ENCODE peak calls at places on chromosomes 5 and 9, in four cellular contexts. R is H9, Z is H1, W is IMR-90. P is an unnamed sample.

GRCh38 chr5:107542428-107542827 is 128.3 kb downstream of the EFNA5 start:
- DNase-seq in W (peak), Z (no peak), R (no peak), P (no peak)

GRCh38 chr9:12797037-12797436 is 22.2 kb downstream of the LURAP1L start:
- DNase-seq in W (no peak), Z (no peak), R (no peak), P (no peak)

GRCh38 chr5:142782976-142783539 is 12.9 kb downstream of the ARHGAP26 start:
- DNase-seq in W (no peak), Z (no peak), R (no peak), P (no peak)

GRCh38 chr9:133505901-133506652 is 18.7 kb downstream of the MYMK start:
- DNase-seq in R (no peak), Z (no peak), W (peak), P (no peak)

GRCh38 chr9:18459958-18460584 is 13.9 kb upstream of the ADAMTSL1 start:
- DNase-seq in Z (no peak), W (peak), R (no peak), P (no peak)

GRCh38 chr9:100354121-100354800 is 1.5 kb upstream of the TEX10 start:
- DNase-seq in W (no peak), R (no peak), Z (no peak), P (peak)

GRCh38 chr5:137448868-137449267 is 50.3 kb downstream of the SPOCK1 start:
- DNase-seq in Z (no peak), W (no peak), R (no peak), P (peak)

GRCh38 chr9:92948632-92949031 is 1.3 kb downstream of the FGD3 start:
- DNase-seq in R (no peak), Z (no peak), W (no peak), P (no peak)

GRCh38 chr5:68086857-68087256 is 128.7 kb upstream of the PIK3R1 start:
- DNase-seq in W (peak), R (no peak), Z (no peak), P (no peak)

GRCh38 chr9:101387871-101388506 is 3.2 kb upstream of the BAAT start:
- DNase-seq in R (no peak), Z (no peak), W (peak), P (peak)

GRCh38 chr9:133768371-133768858 is 30.3 kb upstream of the SARDH start:
- DNase-seq in R (peak), W (no peak), Z (no peak), P (no peak)

GRCh38 chr5:180313677-180314076 is 21.8 kb upstream of the MAPK9 start:
- DNase-seq in W (no peak), Z (no peak), R (no peak), P (no peak)

GRCh38 chr9:92517046-92517445 is 18.7 kb downstream of the ECM2 start:
- DNase-seq in W (no peak), Z (no peak), R (no peak), P (peak)

GRCh38 chr5:18882162-18882561 is 1105.8 kb downstream of the CDH18 start:
- DNase-seq in R (no peak), W (no peak), Z (no peak), P (no peak)

GRCh38 chr5:53397845-53398244 is 82.6 kb upstream of the FST start:
- DNase-seq in R (no peak), W (peak), Z (no peak), P (peak)

GRCh38 chr9:111896942-111897830 is 572 bp downstream of the UGCG start:
- DNase-seq in R (peak), W (no peak), Z (peak), P (no peak)

GRCh38 chr5:121758640-121759039 is 93.0 kb upstream of the FTMT start:
- DNase-seq in W (no peak), R (no peak), Z (no peak), P (peak)

GRCh38 chr9:137156567-137157375 is 13.1 kb downstream of the LRRC26 start:
- DNase-seq in W (peak), Z (peak), R (peak), P (peak)

GRCh38 chr5:58851571-58851970 is 268.7 kb downstream of the RAB3C start:
- DNase-seq in W (no peak), R (no peak), Z (no peak), P (no peak)

GRCh38 chr9:93896496-93897033 is 58.6 kb downstream of the BARX1 start:
- DNase-seq in R (peak), Z (no peak), W (no peak), P (no peak)

GRCh38 chr5:169100735-169101075 is 200.2 kb downstream of the SLIT3 start:
- DNase-seq in R (no peak), W (no peak), Z (no peak), P (peak)

GRCh38 chr5:154829589-154830218 is 20.7 kb downstream of the FAXDC2 start:
- DNase-seq in W (peak), Z (no peak), R (no peak), P (no peak)

GRCh38 chr5:174154559-174154958 is 109.1 kb downstream of the NSG2 start:
- DNase-seq in Z (no peak), W (no peak), R (no peak), P (no peak)

GRCh38 chr9:4260661-4261060 is 39.2 kb downstream of the GLIS3 start:
- DNase-seq in W (no peak), R (no peak), Z (no peak), P (no peak)

GRCh38 chr9:135379540-135380267 is 99.9 kb upstream of the PPP1R26 start:
- DNase-seq in W (no peak), R (no peak), Z (no peak), P (no peak)

GRCh38 chr9:73009649-73010288 is 56.9 kb upstream of the ALDH1A1 start:
- DNase-seq in R (peak), W (no peak), Z (no peak), P (peak)

GRCh38 chr5:78547731-78548189 is 100.8 kb downstream of the LHFPL2 start:
- DNase-seq in W (peak), Z (no peak), R (no peak), P (no peak)

GRCh38 chr5:157371655-157372471 is 88.2 kb upstream of the NIPAL4 start:
- DNase-seq in R (no peak), Z (no peak), W (peak), P (no peak)

GRCh38 chr5:127210082-127210481 is 80.5 kb upstream of the MEGF10 start:
- DNase-seq in W (no peak), Z (no peak), R (no peak), P (no peak)

GRCh38 chr9:4514252-4515128 is 24.2 kb downstream of the SLC1A1 start:
- DNase-seq in R (peak), W (no peak), Z (no peak), P (peak)

GRCh38 chr5:139660105-139660915 is 12.2 kb downstream of the CXXC5 start:
- DNase-seq in W (no peak), R (no peak), Z (no peak), P (no peak)

GRCh38 chr5:173885481-173886010 is 2.6 kb upstream of the CPEB4 start:
- DNase-seq in Z (no peak), W (no peak), R (no peak), P (peak)

GRCh38 chr5:177093803-177094202 is 7.1 kb downstream of the FGFR4 start:
- DNase-seq in W (no peak), R (no peak), Z (no peak), P (no peak)

GRCh38 chr9:19184144-19184917 is 46.2 kb upstream of the DENND4C start:
- DNase-seq in R (peak), Z (no peak), W (peak), P (peak)

GRCh38 chr9:123998970-123999621 is 12.5 kb upstream of the LHX2 start:
- DNase-seq in R (peak), Z (peak), W (no peak), P (peak)

GRCh38 chr9:92711146-92711545 is 41.2 kb upstream of the IPPK start:
- DNase-seq in Z (no peak), W (no peak), R (no peak), P (no peak)

GRCh38 chr9:69376651-69377050 is 51.6 kb downstream of the ENTREP1 start:
- DNase-seq in R (no peak), Z (no peak), W (peak), P (peak)

GRCh38 chr5:9523090-9523813 is 22.6 kb downstream of the SEMA5A start:
- DNase-seq in W (peak), Z (no peak), R (no peak), P (no peak)

GRCh38 chr5:9516591-9516990 is 29.3 kb downstream of the SEMA5A start:
- DNase-seq in Z (no peak), W (no peak), R (peak), P (peak)

GRCh38 chr5:9515451-9515850 is 30.4 kb downstream of the SEMA5A start:
- DNase-seq in W (no peak), R (no peak), Z (no peak), P (no peak)

GRCh38 chr5:9514968-9515367 is 30.9 kb downstream of the SEMA5A start:
- DNase-seq in R (no peak), Z (no peak), W (no peak), P (no peak)

DNA sequence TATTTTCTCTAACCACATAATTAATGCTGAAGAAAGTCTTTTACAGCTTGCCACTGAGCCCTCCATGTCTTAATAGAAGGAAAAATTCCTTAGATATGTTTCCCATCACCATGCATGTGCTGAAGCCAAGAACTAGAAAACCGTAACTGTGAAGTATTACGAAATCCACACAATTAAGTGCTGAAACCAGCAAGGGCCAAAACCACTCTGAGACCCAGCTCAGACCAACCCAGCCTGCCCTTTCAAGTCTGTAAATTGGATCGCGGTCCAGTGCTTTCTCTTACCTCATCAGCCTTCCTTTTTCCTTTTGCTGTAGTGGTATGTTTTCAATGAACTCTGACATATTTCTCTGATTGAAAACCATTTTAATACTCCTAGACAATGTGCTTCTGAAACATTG is 26.3 kb downstream of the SEMA5A start:
- DNase-seq in W (peak), Z (no peak), R (no peak), P (no peak)
- H3K56ac ChIP-seq in W (no peak), Z (no peak), R (no peak), P (no peak)

GRCh38 chr9:72006481-72006880 is 53.9 kb downstream of the C9orf57 start:
- DNase-seq in Z (no peak), W (peak), R (no peak), P (no peak)
- H3K4ac ChIP-seq in Z (no peak), W (no peak), R (no peak), P (no peak)

GRCh38 chr5:166119506-166119905 is 2171.9 kb upstream of the WWC1 start:
- DNase-seq in R (no peak), Z (no peak), W (no peak), P (no peak)

GRCh38 chr5:166117062-166117743 is 2174.2 kb upstream of the WWC1 start:
- DNase-seq in Z (no peak), R (no peak), W (no peak), P (peak)

GRCh38 chr5:166123698-166124097 is 2167.7 kb upstream of the WWC1 start:
- DNase-seq in Z (no peak), W (no peak), R (no peak), P (no peak)

DNA sequence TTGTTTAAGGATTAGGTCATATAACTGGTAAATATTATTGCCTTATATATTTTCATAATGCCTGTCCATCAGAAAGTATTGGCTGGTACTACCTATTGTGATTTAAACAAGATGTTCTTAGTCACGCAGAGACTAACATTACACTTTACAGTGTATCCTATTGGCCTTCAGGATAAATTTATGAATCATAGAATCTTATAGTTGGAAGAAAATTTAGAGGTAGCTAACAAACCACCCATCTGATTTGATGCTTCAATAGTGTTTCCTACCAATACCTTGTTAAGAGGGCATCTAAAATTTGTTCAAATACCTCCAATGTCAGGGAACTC is 2173.7 kb upstream of the WWC1 start:
- DNase-seq in Z (no peak), W (no peak), R (no peak), P (no peak)
- H3K56ac ChIP-seq in Z (no peak), W (no peak), R (no peak), P (no peak)

DNA sequence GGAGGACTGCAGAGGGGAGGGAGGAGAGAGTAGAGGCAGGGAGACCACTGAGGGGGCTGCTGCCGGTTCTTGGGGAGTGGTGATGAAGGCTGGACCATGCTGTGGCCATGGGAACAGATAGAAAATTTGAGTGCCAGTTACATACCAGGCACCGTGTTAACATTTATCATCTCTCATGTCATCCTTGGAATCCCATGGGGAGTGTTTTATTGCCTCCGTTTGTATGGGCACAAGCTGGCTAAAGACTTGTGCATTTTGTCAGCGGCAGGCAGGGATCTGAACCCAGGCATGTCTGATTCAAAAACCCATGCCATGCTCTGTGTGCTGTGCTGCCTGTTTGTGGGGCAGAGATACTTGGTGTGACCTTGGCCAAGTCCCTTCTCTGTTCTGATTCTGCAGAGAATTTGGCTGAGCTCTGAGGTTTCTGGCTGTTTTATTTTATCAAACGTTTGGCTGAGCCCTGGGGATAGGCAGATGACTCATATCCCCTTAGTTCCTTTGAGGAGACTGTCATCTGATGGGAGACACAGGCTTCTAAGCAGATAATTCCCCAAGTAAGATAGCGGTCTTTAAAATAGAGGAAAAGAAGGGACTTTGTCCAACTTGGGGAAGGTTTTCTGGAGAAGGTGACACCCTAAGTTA is 22.2 kb downstream of the COL27A1 start:
- DNase-seq in W (peak), Z (no peak), R (no peak), P (no peak)
- H3K4ac ChIP-seq in W (peak), Z (no peak), R (no peak), P (no peak)

GRCh38 chr9:128244443-128245226 is 31.2 kb downstream of the GOLGA2 start:
- DNase-seq in W (peak), Z (no peak), R (peak), P (peak)
- H3K56ac ChIP-seq in W (no peak), Z (no peak), R (no peak), P (peak)

DNA sequence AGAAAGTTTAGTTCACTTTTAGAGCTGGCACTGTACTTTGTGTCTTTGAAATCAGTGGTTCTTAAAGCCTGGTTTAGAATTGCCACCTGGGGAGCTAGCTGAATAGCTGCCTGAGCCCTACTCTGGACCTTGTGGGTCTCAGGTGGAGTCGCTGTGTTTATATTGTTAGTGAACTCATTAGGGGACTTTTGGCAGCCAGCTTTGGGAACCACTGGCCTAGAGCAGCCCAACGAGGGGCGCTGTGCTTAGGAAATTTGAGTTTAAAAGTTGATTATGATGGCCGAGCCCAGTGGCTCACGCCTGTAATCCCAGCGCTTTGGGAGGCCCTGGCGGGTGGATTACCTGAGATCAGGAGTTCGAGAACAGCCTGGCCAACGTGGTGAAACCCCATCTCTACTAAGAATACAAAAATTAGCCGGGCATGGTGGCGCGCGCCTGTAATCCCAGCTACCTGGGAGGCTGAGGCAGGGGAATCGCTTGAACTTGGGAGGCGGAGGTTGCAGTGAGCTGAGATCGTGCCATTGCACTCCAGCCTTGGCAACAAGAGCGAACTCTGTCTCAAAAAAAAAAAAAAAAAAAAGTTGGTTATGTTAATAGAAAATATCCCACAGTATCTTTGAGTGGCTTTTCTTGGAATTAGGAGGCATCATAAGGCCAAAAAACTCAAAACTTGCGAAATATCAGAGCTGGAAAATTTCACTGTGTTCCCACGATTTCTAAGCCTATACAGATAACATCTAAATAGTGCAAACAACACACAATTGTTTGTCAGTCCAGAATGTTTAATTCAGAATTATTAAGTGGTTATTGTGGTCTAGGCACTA is 781 bp downstream of the MCCC2 start:
- DNase-seq in Z (peak), R (no peak), W (no peak), P (no peak)
- H3K4ac ChIP-seq in Z (no peak), R (no peak), W (peak), P (no peak)

GRCh38 chr5:114544561-114544960 is 182.7 kb downstream of the KCNN2 start:
- DNase-seq in Z (no peak), R (no peak), W (no peak), P (peak)
- H3K56ac ChIP-seq in Z (no peak), R (no peak), W (no peak), P (no peak)

DNA sequence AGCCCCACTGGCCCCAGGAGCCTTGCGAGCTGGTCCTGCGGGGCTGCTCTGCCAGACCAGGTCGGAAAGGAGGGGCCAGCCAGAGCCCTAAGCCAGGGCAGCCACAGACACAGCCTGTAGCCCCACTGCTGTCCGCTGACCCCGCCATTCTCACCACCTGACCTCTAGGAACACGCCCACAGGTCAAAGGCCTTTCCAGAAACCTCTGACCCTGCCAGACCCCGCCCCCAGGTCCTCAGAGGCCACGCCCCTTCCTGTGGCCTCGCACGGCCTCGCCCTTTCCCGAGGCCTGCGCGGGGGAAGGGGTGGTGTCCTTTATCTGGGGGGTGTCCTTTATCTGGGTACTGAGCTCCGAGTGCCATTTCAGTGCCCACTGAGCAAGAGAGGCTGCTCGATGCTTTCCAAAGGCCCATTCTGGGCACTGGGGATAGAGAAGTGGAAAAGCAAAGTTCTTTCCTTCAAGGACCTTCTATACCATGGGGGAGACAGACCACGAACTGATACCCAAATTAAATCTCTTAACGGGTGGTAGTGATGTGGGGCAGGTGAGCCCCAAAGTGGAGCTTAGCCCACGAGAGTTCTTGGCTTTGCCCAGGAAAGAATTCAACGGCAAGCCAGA is 46.5 kb downstream of the P4HA2 start:
- DNase-seq in W (no peak), R (peak), Z (peak), P (no peak)
- H3K4ac ChIP-seq in W (no peak), R (no peak), Z (no peak), P (no peak)

DNA sequence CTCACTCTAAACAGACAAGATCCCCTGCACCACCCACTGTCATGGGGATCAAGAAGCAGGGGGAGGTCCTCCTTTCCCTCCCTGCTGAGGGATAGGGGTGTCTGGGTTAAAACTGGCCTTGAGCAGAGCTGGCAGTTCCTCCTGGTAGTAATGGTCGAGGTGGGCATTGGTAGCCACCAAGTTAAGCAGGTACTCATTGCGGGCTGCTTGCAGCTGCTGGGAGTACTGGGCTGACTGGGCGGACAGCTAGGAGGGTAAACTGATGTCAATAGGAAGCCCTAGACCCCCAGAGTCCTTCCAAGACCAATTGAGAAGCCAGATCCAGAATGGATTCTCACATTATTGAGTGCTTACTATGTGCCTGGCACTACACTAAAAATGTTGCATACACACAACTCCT is 3.4 kb downstream of the FCHSD1 start:
- DNase-seq in Z (no peak), R (no peak), W (no peak), P (no peak)
- H3K56ac ChIP-seq in Z (no peak), R (no peak), W (no peak), P (no peak)

P was measured in mesendoderm.